ENCODE peak calls at places on chromosomes 4 and X, in seven cellular contexts. One of them, this sample, is unnamed.

GRCh38 chr4:14254252-14254651 is 626.7 kb upstream of the BOD1L1 start:
- DNase-seq in AG10803: peak; percentile 34
- DNase-seq in breast epithelium: peak; percentile 20
- DNase-seq in dorsolateral prefrontal cortex: no peak
- DNase-seq in fibroblast of lung: peak; percentile 10
- DNase-seq in A549: peak; percentile 2
- DNase-seq in astrocyte of the spinal cord: peak; percentile 17
- DNase-seq in this sample: no peak

GRCh38 chr4:25704516-25704915 is 48.9 kb downstream of the SLC34A2 start:
- DNase-seq in fibroblast of lung: no peak
- DNase-seq in dorsolateral prefrontal cortex: no peak
- DNase-seq in A549: no peak
- DNase-seq in astrocyte of the spinal cord: no peak
- DNase-seq in AG10803: no peak
- DNase-seq in breast epithelium: no peak
- DNase-seq in this sample: no peak

GRCh38 chrX:101057095-101057714 is 5.3 kb upstream of the TRMT2B start:
- DNase-seq in dorsolateral prefrontal cortex: no peak
- DNase-seq in breast epithelium: no peak
- DNase-seq in fibroblast of lung: no peak
- DNase-seq in astrocyte of the spinal cord: peak; percentile 28
- DNase-seq in A549: no peak
- DNase-seq in AG10803: peak; percentile 39
- DNase-seq in this sample: no peak

GRCh38 chr4:138311771-138312535 is 69.8 kb upstream of the SLC7A11 start:
- DNase-seq in A549: no peak
- DNase-seq in astrocyte of the spinal cord: no peak
- DNase-seq in fibroblast of lung: no peak
- DNase-seq in dorsolateral prefrontal cortex: no peak
- DNase-seq in AG10803: peak; percentile 78
- DNase-seq in breast epithelium: no peak
- DNase-seq in this sample: no peak

GRCh38 chrX:140355922-140356321 is 148.9 kb downstream of the SOX3 start:
- DNase-seq in A549: no peak
- DNase-seq in AG10803: no peak
- DNase-seq in breast epithelium: no peak
- DNase-seq in astrocyte of the spinal cord: no peak
- DNase-seq in dorsolateral prefrontal cortex: no peak
- DNase-seq in fibroblast of lung: no peak
- DNase-seq in this sample: no peak

GRCh38 chr4:156972370-156972980 is 876 bp upstream of the PDGFC start:
- DNase-seq in breast epithelium: no peak
- DNase-seq in AG10803: no peak
- DNase-seq in A549: no peak
- DNase-seq in dorsolateral prefrontal cortex: no peak
- DNase-seq in fibroblast of lung: no peak
- DNase-seq in astrocyte of the spinal cord: peak; percentile 62
- DNase-seq in this sample: no peak

GRCh38 chr4:76585897-76586360 is 150.9 kb downstream of the SHROOM3 start:
- DNase-seq in dorsolateral prefrontal cortex: peak; percentile 46
- DNase-seq in fibroblast of lung: no peak
- DNase-seq in breast epithelium: peak; percentile 97
- DNase-seq in AG10803: no peak
- DNase-seq in astrocyte of the spinal cord: peak; percentile 45
- DNase-seq in A549: peak; percentile 71
- DNase-seq in this sample: no peak

GRCh38 chrX:69015564-69016218 is 149.6 kb downstream of the PJA1 start:
- DNase-seq in astrocyte of the spinal cord: no peak
- DNase-seq in A549: no peak
- DNase-seq in dorsolateral prefrontal cortex: no peak
- DNase-seq in AG10803: no peak
- DNase-seq in breast epithelium: no peak
- DNase-seq in fibroblast of lung: no peak
- DNase-seq in this sample: no peak

GRCh38 chr4:77433102-77433733 is 172.4 kb upstream of the CXCL13 start:
- DNase-seq in dorsolateral prefrontal cortex: no peak
- DNase-seq in fibroblast of lung: peak; percentile 35
- DNase-seq in A549: peak; percentile 21
- DNase-seq in astrocyte of the spinal cord: peak; percentile 43
- DNase-seq in AG10803: peak; percentile 12
- DNase-seq in breast epithelium: no peak
- DNase-seq in this sample: no peak

GRCh38 chr4:140188975-140189374 is 35.0 kb upstream of the MAML3 start:
- DNase-seq in astrocyte of the spinal cord: peak; percentile 57
- DNase-seq in AG10803: peak; percentile 70
- DNase-seq in breast epithelium: peak; percentile 43
- DNase-seq in fibroblast of lung: peak; percentile 86
- DNase-seq in A549: no peak
- DNase-seq in dorsolateral prefrontal cortex: no peak
- DNase-seq in this sample: peak; percentile 43

GRCh38 chrX:118655561-118656246 is 71.7 kb upstream of the IL13RA1 start:
- DNase-seq in breast epithelium: no peak
- DNase-seq in fibroblast of lung: peak; percentile 39
- DNase-seq in dorsolateral prefrontal cortex: no peak
- DNase-seq in A549: no peak
- DNase-seq in astrocyte of the spinal cord: peak; percentile 46
- DNase-seq in AG10803: peak; percentile 57
- DNase-seq in this sample: peak; percentile 11

GRCh38 chrX:1807301-1807731 is 192.5 kb downstream of the ASMT start:
- DNase-seq in dorsolateral prefrontal cortex: no peak
- DNase-seq in A549: no peak
- DNase-seq in AG10803: peak; percentile 37
- DNase-seq in fibroblast of lung: no peak
- DNase-seq in astrocyte of the spinal cord: peak; percentile 33
- DNase-seq in breast epithelium: no peak
- DNase-seq in this sample: no peak

GRCh38 chr4:182862921-182863320 is 54.3 kb downstream of the DCTD start:
- DNase-seq in fibroblast of lung: no peak
- DNase-seq in breast epithelium: no peak
- DNase-seq in astrocyte of the spinal cord: no peak
- DNase-seq in AG10803: no peak
- DNase-seq in dorsolateral prefrontal cortex: no peak
- DNase-seq in A549: no peak
- DNase-seq in this sample: no peak

GRCh38 chr4:143437937-143438336 is 75.6 kb upstream of the SMARCA5 start:
- DNase-seq in fibroblast of lung: no peak
- DNase-seq in astrocyte of the spinal cord: no peak
- DNase-seq in A549: no peak
- DNase-seq in breast epithelium: no peak
- DNase-seq in dorsolateral prefrontal cortex: no peak
- DNase-seq in AG10803: no peak
- DNase-seq in this sample: no peak

GRCh38 chrX:84168574-84168973 is 19.4 kb downstream of the RPS6KA6 start:
- DNase-seq in dorsolateral prefrontal cortex: no peak
- DNase-seq in breast epithelium: no peak
- DNase-seq in fibroblast of lung: no peak
- DNase-seq in astrocyte of the spinal cord: no peak
- DNase-seq in A549: peak; percentile 3
- DNase-seq in AG10803: no peak
- DNase-seq in this sample: no peak

GRCh38 chr4:73862357-73862756 is 6.8 kb upstream of the CXCL1 start:
- DNase-seq in AG10803: no peak
- DNase-seq in A549: no peak
- DNase-seq in breast epithelium: no peak
- DNase-seq in dorsolateral prefrontal cortex: no peak
- DNase-seq in fibroblast of lung: peak; percentile 47
- DNase-seq in astrocyte of the spinal cord: peak; percentile 42
- DNase-seq in this sample: no peak

GRCh38 chr4:2441393-2442174 is 22.8 kb downstream of the CFAP99 start:
- DNase-seq in breast epithelium: no peak
- DNase-seq in astrocyte of the spinal cord: peak; percentile 64
- DNase-seq in fibroblast of lung: peak; percentile 51
- DNase-seq in A549: peak; percentile 68
- DNase-seq in AG10803: peak; percentile 38
- DNase-seq in dorsolateral prefrontal cortex: no peak
- DNase-seq in this sample: no peak

GRCh38 chr4:56653461-56654237 is 27.4 kb downstream of the HOPX start:
- DNase-seq in AG10803: no peak
- DNase-seq in fibroblast of lung: no peak
- DNase-seq in breast epithelium: no peak
- DNase-seq in dorsolateral prefrontal cortex: no peak
- DNase-seq in astrocyte of the spinal cord: no peak
- DNase-seq in A549: no peak
- DNase-seq in this sample: no peak

GRCh38 chr4:8208565-8208964 is 9.5 kb downstream of the SH3TC1 start:
- DNase-seq in astrocyte of the spinal cord: no peak
- DNase-seq in dorsolateral prefrontal cortex: no peak
- DNase-seq in AG10803: no peak
- DNase-seq in breast epithelium: no peak
- DNase-seq in fibroblast of lung: no peak
- DNase-seq in A549: no peak
- DNase-seq in this sample: no peak

GRCh38 chr4:650951-651883 is 22.9 kb downstream of the ATP5ME start:
- DNase-seq in breast epithelium: no peak
- DNase-seq in fibroblast of lung: no peak
- DNase-seq in dorsolateral prefrontal cortex: peak; percentile 60
- DNase-seq in AG10803: no peak
- DNase-seq in A549: no peak
- DNase-seq in astrocyte of the spinal cord: no peak
- DNase-seq in this sample: no peak

GRCh38 chrX:132887569-132887968 is 70.9 kb downstream of the HS6ST2 start:
- DNase-seq in fibroblast of lung: no peak
- DNase-seq in astrocyte of the spinal cord: no peak
- DNase-seq in A549: no peak
- DNase-seq in breast epithelium: no peak
- DNase-seq in AG10803: no peak
- DNase-seq in dorsolateral prefrontal cortex: no peak
- DNase-seq in this sample: no peak

GRCh38 chr4:135464311-135464710 is 1262.7 kb upstream of the PABPC4L start:
- DNase-seq in breast epithelium: no peak
- DNase-seq in AG10803: no peak
- DNase-seq in dorsolateral prefrontal cortex: no peak
- DNase-seq in A549: no peak
- DNase-seq in fibroblast of lung: no peak
- DNase-seq in astrocyte of the spinal cord: no peak
- DNase-seq in this sample: no peak

GRCh38 chrX:68691102-68691501 is 43.6 kb downstream of the STARD8 start:
- DNase-seq in astrocyte of the spinal cord: no peak
- DNase-seq in AG10803: no peak
- DNase-seq in A549: no peak
- DNase-seq in fibroblast of lung: no peak
- DNase-seq in breast epithelium: no peak
- DNase-seq in dorsolateral prefrontal cortex: no peak
- DNase-seq in this sample: no peak

GRCh38 chrX:133983243-133983973 is 2.0 kb downstream of the GPC3 start:
- DNase-seq in dorsolateral prefrontal cortex: no peak
- DNase-seq in A549: no peak
- DNase-seq in fibroblast of lung: no peak
- DNase-seq in breast epithelium: no peak
- DNase-seq in AG10803: no peak
- DNase-seq in astrocyte of the spinal cord: no peak
- DNase-seq in this sample: no peak

GRCh38 chrX:133986008-133986683 is 752 bp upstream of the GPC3 start:
- DNase-seq in dorsolateral prefrontal cortex: no peak
- DNase-seq in A549: no peak
- DNase-seq in AG10803: no peak
- DNase-seq in astrocyte of the spinal cord: no peak
- DNase-seq in breast epithelium: no peak
- DNase-seq in fibroblast of lung: no peak
- DNase-seq in this sample: no peak

GRCh38 chrX:133983974-133984578 is 1.3 kb downstream of the GPC3 start:
- DNase-seq in breast epithelium: no peak
- DNase-seq in astrocyte of the spinal cord: no peak
- DNase-seq in fibroblast of lung: no peak
- DNase-seq in A549: no peak
- DNase-seq in dorsolateral prefrontal cortex: no peak
- DNase-seq in AG10803: no peak
- DNase-seq in this sample: no peak

GRCh38 chrX:133985164-133986007 is at the start of gene GPC3:
- DNase-seq in dorsolateral prefrontal cortex: peak; percentile 3
- DNase-seq in A549: peak; percentile 8
- DNase-seq in breast epithelium: no peak
- DNase-seq in fibroblast of lung: peak; percentile 33
- DNase-seq in AG10803: no peak
- DNase-seq in astrocyte of the spinal cord: peak; percentile 10
- DNase-seq in this sample: no peak

GRCh38 chrX:133984857-133985163 is 584 bp downstream of the GPC3 start:
- DNase-seq in AG10803: no peak
- DNase-seq in fibroblast of lung: no peak
- DNase-seq in dorsolateral prefrontal cortex: no peak
- DNase-seq in A549: no peak
- DNase-seq in breast epithelium: no peak
- DNase-seq in astrocyte of the spinal cord: no peak
- DNase-seq in this sample: no peak
- H3K4me3 ChIP-seq in AG10803: no peak overlapping the region
- H3K4me3 ChIP-seq in fibroblast of lung: peak overlapping the region; percentile 38
- H3K4me3 ChIP-seq in dorsolateral prefrontal cortex: peak overlapping the region; percentile 56
- H3K4me3 ChIP-seq in A549: no peak overlapping the region
- H3K4me3 ChIP-seq in breast epithelium: peak overlapping the region; percentile 50
- H3K4me3 ChIP-seq in astrocyte of the spinal cord: no peak overlapping the region
- H3K4me3 ChIP-seq in this sample: no peak overlapping the region

GRCh38 chr4:148056879-148057278 is 325.0 kb downstream of the ARHGAP10 start:
- DNase-seq in AG10803: peak; percentile 51
- DNase-seq in fibroblast of lung: peak; percentile 49
- DNase-seq in dorsolateral prefrontal cortex: no peak
- DNase-seq in breast epithelium: peak; percentile 23
- DNase-seq in A549: no peak
- DNase-seq in astrocyte of the spinal cord: peak; percentile 75
- DNase-seq in this sample: peak; percentile 13
- TF ChIP-seq CTCF in AG10803: no peak
- TF ChIP-seq CTCF in fibroblast of lung: no peak
- TF ChIP-seq CTCF in dorsolateral prefrontal cortex: peak; percentile 41
- TF ChIP-seq CTCF in breast epithelium: no peak
- TF ChIP-seq CTCF in A549: no peak
- TF ChIP-seq CTCF in astrocyte of the spinal cord: peak; percentile 16
- TF ChIP-seq CTCF in this sample: no peak

GRCh38 chr4:35105486-35105885 is 1138.8 kb downstream of the ARAP2 start:
- DNase-seq in breast epithelium: no peak
- DNase-seq in AG10803: no peak
- DNase-seq in fibroblast of lung: no peak
- DNase-seq in A549: no peak
- DNase-seq in astrocyte of the spinal cord: no peak
- DNase-seq in dorsolateral prefrontal cortex: no peak
- DNase-seq in this sample: no peak

GRCh38 chr4:35100932-35101331 is 1143.4 kb downstream of the ARAP2 start:
- DNase-seq in astrocyte of the spinal cord: no peak
- DNase-seq in fibroblast of lung: no peak
- DNase-seq in breast epithelium: no peak
- DNase-seq in dorsolateral prefrontal cortex: no peak
- DNase-seq in A549: no peak
- DNase-seq in AG10803: no peak
- DNase-seq in this sample: no peak

GRCh38 chr4:35106091-35106734 is 1138.1 kb downstream of the ARAP2 start:
- DNase-seq in AG10803: no peak
- DNase-seq in fibroblast of lung: no peak
- DNase-seq in astrocyte of the spinal cord: no peak
- DNase-seq in A549: no peak
- DNase-seq in dorsolateral prefrontal cortex: no peak
- DNase-seq in breast epithelium: no peak
- DNase-seq in this sample: no peak

GRCh38 chr4:35102111-35102510 is 1142.2 kb downstream of the ARAP2 start:
- DNase-seq in dorsolateral prefrontal cortex: no peak
- DNase-seq in astrocyte of the spinal cord: no peak
- DNase-seq in A549: no peak
- DNase-seq in breast epithelium: no peak
- DNase-seq in fibroblast of lung: no peak
- DNase-seq in AG10803: no peak
- DNase-seq in this sample: no peak
- H3K4me3 ChIP-seq in dorsolateral prefrontal cortex: no peak overlapping the region
- H3K4me3 ChIP-seq in astrocyte of the spinal cord: no peak overlapping the region
- H3K4me3 ChIP-seq in A549: no peak overlapping the region
- H3K4me3 ChIP-seq in breast epithelium: no peak overlapping the region
- H3K4me3 ChIP-seq in fibroblast of lung: no peak overlapping the region
- H3K4me3 ChIP-seq in AG10803: no peak overlapping the region
- H3K4me3 ChIP-seq in this sample: no peak overlapping the region

GRCh38 chr4:92091335-92091734 is 212.4 kb upstream of the GRID2 start:
- DNase-seq in A549: no peak
- DNase-seq in astrocyte of the spinal cord: no peak
- DNase-seq in fibroblast of lung: no peak
- DNase-seq in AG10803: no peak
- DNase-seq in dorsolateral prefrontal cortex: no peak
- DNase-seq in breast epithelium: no peak
- DNase-seq in this sample: no peak
- TF ChIP-seq CTCF in A549: no peak
- TF ChIP-seq CTCF in astrocyte of the spinal cord: no peak
- TF ChIP-seq CTCF in fibroblast of lung: no peak
- TF ChIP-seq CTCF in AG10803: no peak
- TF ChIP-seq CTCF in dorsolateral prefrontal cortex: no peak
- TF ChIP-seq CTCF in breast epithelium: no peak
- TF ChIP-seq CTCF in this sample: no peak